ENCODE peak calls at places on chromosomes 1 and 21, in seven cellular contexts. X, O, A, F, B, P and R are unnamed samples.

GRCh38 chr21:32990666-32991065 is 35.1 kb upstream of the OLIG2 start:
- DNase-seq in P (no peak), O (no peak), A (no peak), B (no peak), F (no peak), X (no peak), R (no peak)

GRCh38 chr1:109814223-109814622 is 50.5 kb upstream of the EPS8L3 start:
- DNase-seq in X (no peak), F (no peak), A (no peak), P (no peak), B (no peak), O (no peak), R (no peak)

GRCh38 chr1:23366598-23366997 is 3.0 kb downstream of the ZNF436 start:
- DNase-seq in P (no peak), F (peak; percentile 46), A (no peak), O (no peak), X (no peak), B (no peak), R (no peak)

GRCh38 chr1:195908121-195908520 is 700.1 kb downstream of the KCNT2 start:
- DNase-seq in P (no peak), F (no peak), A (no peak), X (no peak), B (no peak), O (no peak), R (no peak)

GRCh38 chr1:8712413-8713229 is 104.8 kb downstream of the RERE start:
- DNase-seq in A (peak; percentile 87), P (no peak), B (no peak), O (no peak), F (peak; percentile 78), X (no peak), R (no peak)

GRCh38 chr1:97630968-97631367 is 289.9 kb downstream of the DPYD start:
- DNase-seq in X (no peak), P (no peak), A (no peak), B (peak; percentile 8), F (no peak), O (no peak), R (no peak)

GRCh38 chr1:23356451-23356850 is 12.4 kb upstream of the HNRNPR start:
- DNase-seq in A (no peak), F (no peak), P (no peak), O (no peak), X (no peak), B (no peak), R (no peak)

GRCh38 chr1:21518774-21519455 is 9.7 kb downstream of the ALPL start:
- DNase-seq in X (no peak), O (no peak), B (no peak), A (no peak), F (no peak), P (no peak), R (no peak)

GRCh38 chr1:220448217-220448616 is 79.7 kb upstream of the MARK1 start:
- DNase-seq in A (no peak), F (no peak), P (no peak), X (no peak), B (no peak), O (peak; percentile 26), R (no peak)

GRCh38 chr1:225835752-225836151 is 25.8 kb downstream of the EPHX1 start:
- DNase-seq in X (no peak), F (no peak), O (no peak), B (no peak), A (no peak), P (no peak), R (no peak)

GRCh38 chr1:228279722-228280105 is 71.9 kb downstream of the OBSCN start:
- DNase-seq in B (no peak), F (no peak), X (no peak), A (no peak), O (no peak), P (no peak), R (no peak)

GRCh38 chr21:32538147-32538792 is 47.1 kb downstream of the TCP10L start:
- DNase-seq in P (no peak), F (no peak), B (no peak), O (no peak), X (no peak), A (no peak), R (no peak)

GRCh38 chr21:36735724-36736310 is 36.9 kb downstream of the SIM2 start:
- DNase-seq in X (no peak), P (no peak), F (no peak), B (peak; percentile 41), A (no peak), O (no peak), R (no peak)

GRCh38 chr1:2227341-2228156 is 570 bp upstream of the SKI start:
- DNase-seq in A (peak; percentile 89), B (peak; percentile 100), P (peak; percentile 98), F (peak; percentile 96), X (peak; percentile 91), O (peak; percentile 41), R (peak; percentile 97)

GRCh38 chr1:2228684-2229031 is 539 bp downstream of the SKI start:
- DNase-seq in O (no peak), P (no peak), A (no peak), F (no peak), X (no peak), B (no peak), R (peak; percentile 41)

GRCh38 chr1:2228157-2228594 is at the start of gene SKI:
- DNase-seq in O (no peak), X (no peak), A (no peak), B (no peak), P (no peak), F (no peak), R (no peak)

GRCh38 chr1:2229921-2230700 is 2.0 kb downstream of the SKI start:
- DNase-seq in P (peak; percentile 57), A (no peak), O (no peak), B (peak; percentile 72), F (no peak), X (no peak), R (peak; percentile 27)

DNA sequence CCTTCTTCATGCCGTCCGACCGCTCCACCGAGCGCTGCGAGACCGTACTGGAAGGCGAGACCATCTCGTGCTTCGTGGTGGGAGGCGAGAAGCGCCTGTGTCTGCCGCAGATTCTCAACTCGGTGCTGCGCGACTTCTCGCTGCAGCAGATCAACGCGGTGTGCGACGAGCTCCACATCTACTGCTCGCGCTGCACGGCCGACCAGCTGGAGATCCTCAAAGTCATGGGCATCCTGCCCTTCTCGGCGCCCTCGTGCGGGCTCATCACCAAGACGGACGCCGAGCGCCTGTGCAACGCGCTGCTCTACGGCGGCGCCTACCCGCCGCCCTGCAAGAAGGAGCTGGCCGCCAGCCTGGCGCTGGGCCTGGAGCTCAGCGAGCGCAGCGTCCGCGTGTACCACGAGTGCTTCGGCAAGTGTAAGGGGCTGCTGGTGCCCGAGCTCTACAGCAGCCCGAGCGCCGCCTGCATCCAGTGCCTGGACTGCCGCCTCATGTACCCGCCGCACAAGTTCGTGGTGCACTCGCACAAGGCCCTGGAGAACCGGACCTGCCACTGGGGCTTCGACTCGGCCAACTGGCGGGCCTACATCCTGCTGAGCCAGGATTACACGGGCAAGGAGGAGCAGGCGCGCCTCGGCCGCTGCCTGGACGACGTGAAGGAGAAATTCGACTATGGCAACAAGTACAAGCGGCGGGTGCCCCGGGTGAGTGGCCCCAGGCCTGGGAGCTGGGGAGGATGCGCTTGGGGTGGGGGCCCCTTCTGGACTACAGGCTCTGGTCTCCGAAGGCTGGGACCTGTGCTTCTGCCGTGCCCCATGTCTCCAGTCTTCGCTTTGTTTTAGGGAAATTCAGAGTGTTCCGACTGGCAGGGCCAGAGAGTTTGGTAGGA is 1.2 kb downstream of the SKI start:
- DNase-seq in A (no peak), F (peak; percentile 65), B (peak; percentile 72), X (no peak), O (no peak), P (peak; percentile 64), R (no peak)
- TF ChIP-seq JUND in A (no peak), F (no peak), B (no peak), X (no peak), O (no peak), P (no peak), R (no peak)

GRCh38 chr1:165524639-165525038 is 19.2 kb upstream of the LRRC52 start:
- DNase-seq in B (no peak), X (no peak), A (no peak), O (no peak), P (no peak), F (no peak), R (no peak)

GRCh38 chr1:165520646-165521045 is 23.2 kb upstream of the LRRC52 start:
- DNase-seq in A (no peak), O (no peak), F (no peak), X (no peak), B (no peak), P (no peak), R (no peak)

GRCh38 chr1:165527251-165527650 is 16.5 kb upstream of the LRRC52 start:
- DNase-seq in B (no peak), X (no peak), F (no peak), A (no peak), O (no peak), P (no peak), R (no peak)

GRCh38 chr1:165527673-165528072 is 16.1 kb upstream of the LRRC52 start:
- DNase-seq in A (no peak), P (no peak), X (no peak), B (no peak), O (no peak), F (no peak), R (no peak)

DNA sequence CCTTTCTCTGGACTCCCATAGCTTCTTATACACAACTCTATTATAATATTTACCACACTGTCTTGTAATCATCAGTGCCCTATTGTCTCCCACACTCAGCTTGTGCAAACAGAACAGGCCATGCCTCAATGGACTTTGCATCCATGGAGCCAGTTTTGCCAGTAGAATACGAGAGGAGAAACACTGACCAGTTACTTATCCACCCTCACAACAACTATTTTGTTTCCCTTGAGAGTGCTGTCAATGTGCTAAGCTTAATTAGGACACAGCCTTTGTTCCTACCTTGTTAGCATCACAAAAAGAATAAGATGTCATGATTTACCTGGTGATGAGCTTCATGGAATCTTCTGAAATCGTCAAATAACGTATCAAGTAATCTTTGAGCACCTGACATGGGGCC is 18.1 kb upstream of the LRRC52 start:
- DNase-seq in F (no peak), B (no peak), A (peak; percentile 91), P (no peak), O (no peak), X (no peak), R (no peak)
- TF ChIP-seq JUND in F (no peak), B (no peak), A (no peak), P (no peak), O (no peak), X (no peak), R (no peak)

GRCh38 chr1:27395441-27396195 is 3.2 kb downstream of the GPR3 start:
- DNase-seq in B (peak; percentile 88), P (peak; percentile 93), F (peak; percentile 77), O (no peak), A (peak; percentile 40), X (peak; percentile 68), R (peak; percentile 86)
- TF ChIP-seq JUND in B (no peak), P (no peak), F (no peak), O (no peak), A (no peak), X (no peak), R (no peak)

DNA sequence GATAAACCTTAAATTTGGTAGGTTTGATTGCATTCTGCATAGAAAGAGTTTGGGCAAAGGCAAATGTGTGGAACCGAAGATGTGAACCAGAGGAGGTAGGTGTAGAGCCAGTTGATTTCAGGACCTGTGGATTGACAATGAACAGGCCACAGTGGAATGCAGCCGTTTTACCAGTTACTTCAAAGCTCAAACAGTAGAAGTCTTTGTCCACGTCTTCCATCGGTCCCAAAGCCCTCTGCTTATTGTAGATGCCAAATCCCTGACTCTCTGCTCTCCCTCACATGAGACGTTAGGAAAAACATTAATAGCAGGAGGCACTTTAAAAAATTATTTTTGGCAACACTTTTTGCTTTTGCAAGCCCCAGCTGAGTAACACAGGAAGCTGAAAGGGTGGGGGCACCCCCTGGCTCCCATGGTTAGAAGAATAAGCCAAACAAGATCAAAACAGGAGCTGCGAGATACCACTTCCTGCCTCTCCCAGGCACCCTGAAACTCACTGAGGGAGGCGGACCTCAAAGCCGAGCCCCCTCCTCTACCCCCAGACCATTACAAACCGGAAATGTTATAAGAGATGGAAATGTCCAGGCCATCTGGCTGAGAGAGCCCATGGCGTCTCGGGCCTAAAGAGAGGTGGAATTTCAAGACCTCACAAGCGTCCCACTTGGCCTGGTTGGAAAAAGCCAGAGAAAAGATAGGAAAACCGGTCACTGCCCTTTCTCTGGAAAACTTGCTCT is 13.5 kb downstream of the TRAF3IP3 start:
- DNase-seq in A (no peak), B (peak; percentile 31), P (no peak), F (peak; percentile 19), X (no peak), O (peak; percentile 75), R (no peak)
- TF ChIP-seq JUND in A (no peak), B (peak; percentile 97), P (no peak), F (no peak), X (no peak), O (no peak), R (no peak)